ENCODE peak calls at places on chromosomes 16 and 17, in nine cellular contexts. One of them, this sample, is unnamed.

GRCh38 chr16:50448522-50448921 is 79.7 kb upstream of the BRD7 start:
- DNase-seq in mucosa of gallbladder: no peak
- DNase-seq in A549: no peak
- DNase-seq in GM04504: no peak
- DNase-seq in hepatocyte: no peak
- DNase-seq in T-helper 1 cell: no peak
- DNase-seq in neuronal stem cell: no peak
- DNase-seq in T-helper 2 cell: no peak
- DNase-seq in HS-27A: no peak
- DNase-seq in this sample: no peak

GRCh38 chr17:50608700-50609375 is 25.8 kb upstream of the ABCC3 start:
- DNase-seq in mucosa of gallbladder: no peak
- DNase-seq in A549: no peak
- DNase-seq in GM04504: no peak
- DNase-seq in hepatocyte: no peak
- DNase-seq in T-helper 1 cell: no peak
- DNase-seq in neuronal stem cell: no peak
- DNase-seq in T-helper 2 cell: no peak
- DNase-seq in HS-27A: no peak
- DNase-seq in this sample: no peak

GRCh38 chr17:27609606-27610303 is 21.2 kb upstream of the LGALS9 start:
- DNase-seq in mucosa of gallbladder: peak
- DNase-seq in A549: peak
- DNase-seq in GM04504: no peak
- DNase-seq in hepatocyte: peak
- DNase-seq in T-helper 1 cell: no peak
- DNase-seq in neuronal stem cell: no peak
- DNase-seq in T-helper 2 cell: no peak
- DNase-seq in HS-27A: no peak
- DNase-seq in this sample: no peak

GRCh38 chr16:57937861-57938260 is 33.1 kb downstream of the CNGB1 start:
- DNase-seq in mucosa of gallbladder: no peak
- DNase-seq in A549: no peak
- DNase-seq in GM04504: no peak
- DNase-seq in hepatocyte: no peak
- DNase-seq in T-helper 1 cell: no peak
- DNase-seq in neuronal stem cell: no peak
- DNase-seq in T-helper 2 cell: no peak
- DNase-seq in HS-27A: no peak
- DNase-seq in this sample: no peak

GRCh38 chr16:4404247-4404966 is 12.0 kb downstream of the CORO7 start:
- DNase-seq in mucosa of gallbladder: no peak
- DNase-seq in A549: peak
- DNase-seq in GM04504: no peak
- DNase-seq in hepatocyte: peak
- DNase-seq in T-helper 1 cell: no peak
- DNase-seq in neuronal stem cell: no peak
- DNase-seq in T-helper 2 cell: no peak
- DNase-seq in HS-27A: no peak
- DNase-seq in this sample: peak

GRCh38 chr16:4814046-4814445 is 11.6 kb upstream of the ROGDI start:
- DNase-seq in mucosa of gallbladder: no peak
- DNase-seq in A549: no peak
- DNase-seq in GM04504: no peak
- DNase-seq in hepatocyte: no peak
- DNase-seq in T-helper 1 cell: no peak
- DNase-seq in neuronal stem cell: no peak
- DNase-seq in T-helper 2 cell: no peak
- DNase-seq in HS-27A: no peak
- DNase-seq in this sample: no peak

GRCh38 chr17:78678220-78678554 is 101.0 kb upstream of the DNAH17 start:
- DNase-seq in mucosa of gallbladder: no peak
- DNase-seq in A549: no peak
- DNase-seq in GM04504: no peak
- DNase-seq in hepatocyte: no peak
- DNase-seq in T-helper 1 cell: no peak
- DNase-seq in neuronal stem cell: no peak
- DNase-seq in T-helper 2 cell: no peak
- DNase-seq in HS-27A: no peak
- DNase-seq in this sample: no peak

GRCh38 chr17:42362245-42362961 is 25.8 kb downstream of the STAT3 start:
- DNase-seq in mucosa of gallbladder: no peak
- DNase-seq in A549: no peak
- DNase-seq in GM04504: no peak
- DNase-seq in hepatocyte: no peak
- DNase-seq in T-helper 1 cell: no peak
- DNase-seq in neuronal stem cell: no peak
- DNase-seq in T-helper 2 cell: no peak
- DNase-seq in HS-27A: no peak
- DNase-seq in this sample: no peak

This sample was measured in progenitor cell of endocrine pancreas.